ENCODE peak calls at places on chromosomes 6 and 20, in six cellular contexts. H is H9, R is neuronal stem cell, M is H1, K is IMR-90, A is trophoblast cell. G is an unnamed sample.

GRCh38 chr20:35448788-35449373 is 6.5 kb upstream of the CEP250 start:
- DNase-seq in H (no peak), R (no peak), M (no peak), K (no peak), A (no peak), G (no peak)

GRCh38 chr6:16781348-16782169 is 20.3 kb upstream of the ATXN1 start:
- DNase-seq in H (no peak), R (no peak), M (no peak), K (no peak), A (no peak), G (peak)

GRCh38 chr6:83474309-83474708 is 38.0 kb upstream of the PRSS35 start:
- DNase-seq in H (no peak), R (no peak), M (no peak), K (peak), A (no peak), G (peak)

GRCh38 chr6:66949191-66949661 is 1242.2 kb upstream of the EYS start:
- DNase-seq in H (no peak), R (no peak), M (no peak), K (no peak), A (no peak), G (no peak)

GRCh38 chr6:149271348-149272340 is 45.9 kb upstream of the TAB2 start:
- DNase-seq in H (no peak), R (no peak), M (no peak), K (no peak), A (no peak), G (peak)

GRCh38 chr20:13008761-13009681 is at the start of gene SPTLC3:
- DNase-seq in H (peak), R (no peak), M (no peak), K (peak), A (peak), G (peak)

GRCh38 chr6:43744931-43745727 is 24.9 kb upstream of the VEGFA start:
- DNase-seq in H (peak), R (no peak), M (peak), K (no peak), A (no peak), G (no peak)

GRCh38 chr6:157528931-157529653 is 148.1 kb downstream of the ZDHHC14 start:
- DNase-seq in H (no peak), R (no peak), M (no peak), K (no peak), A (no peak), G (peak)

GRCh38 chr6:126293891-126294524 is 45.9 kb upstream of the CENPW start:
- DNase-seq in H (no peak), R (no peak), M (no peak), K (no peak), A (no peak), G (no peak)

GRCh38 chr20:32190608-32191415 is 16.7 kb downstream of the PLAGL2 start:
- DNase-seq in H (peak), R (no peak), M (peak), K (no peak), A (no peak), G (no peak)

GRCh38 chr20:38260378-38261053 is at the start of gene KIAA1755:
- DNase-seq in H (peak), R (peak), M (peak), K (no peak), A (no peak), G (no peak)

GRCh38 chr6:73152998-73153757 is 72.1 kb downstream of the KHDC1L start:
- DNase-seq in H (no peak), R (no peak), M (no peak), K (peak), A (no peak), G (no peak)

GRCh38 chr6:117352466-117353081 is 73.2 kb downstream of the ROS1 start:
- DNase-seq in H (no peak), R (no peak), M (no peak), K (peak), A (no peak), G (peak)

DNA sequence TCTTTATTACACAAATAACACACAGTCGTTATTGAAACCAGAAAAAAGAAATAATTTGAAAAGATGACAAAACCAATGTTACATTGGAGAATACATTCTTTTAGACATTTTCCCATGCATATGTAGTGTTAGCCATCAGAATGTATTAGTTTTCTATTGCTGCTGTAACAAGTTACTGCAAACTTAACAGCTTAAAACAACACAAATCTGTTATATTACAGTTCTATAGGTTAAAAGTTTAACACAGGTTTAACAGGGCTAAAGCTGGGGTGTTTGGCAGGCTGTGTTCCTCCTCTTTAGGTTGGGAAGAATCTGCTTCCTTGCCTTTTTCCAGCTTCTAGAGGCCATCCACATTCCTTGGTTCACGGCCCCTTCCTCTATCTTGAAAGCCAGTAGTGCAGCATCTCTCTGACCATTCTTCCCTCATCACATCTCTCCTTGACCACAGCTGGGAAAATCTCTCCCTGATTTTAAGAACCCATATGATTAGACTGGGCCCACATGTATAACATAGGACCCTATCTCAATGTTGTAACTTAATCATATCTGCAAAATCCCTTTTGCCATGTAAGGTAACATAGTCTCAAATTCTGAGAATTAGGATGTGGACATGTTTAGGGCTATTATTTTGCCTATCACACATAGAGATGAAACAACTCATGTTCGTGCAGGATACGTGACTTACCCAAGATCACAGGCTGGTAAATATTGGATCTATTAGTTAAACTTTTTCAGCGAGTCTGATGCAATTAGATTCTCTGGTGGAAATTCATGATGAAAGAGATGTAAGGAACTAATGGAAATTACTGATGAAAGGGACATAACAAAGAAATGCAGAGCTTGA is 145.4 kb upstream of the TMEM170B start:
- DNase-seq in H (no peak), R (no peak), M (no peak), K (no peak), A (no peak), G (no peak)
- H3K14ac ChIP-seq in H (no peak), R (no peak), M (no peak), K (peak), A (no peak), G (no peak)

GRCh38 chr6:41408982-41409381 is 73.6 kb downstream of the NCR2 start:
- DNase-seq in H (no peak), R (no peak), M (no peak), K (no peak), A (no peak), G (no peak)
- H3K4ac ChIP-seq in H (no peak), R (no peak), M (no peak), K (no peak), A (no peak), G (no peak)

GRCh38 chr6:2514965-2515543 is 235.7 kb downstream of the MYLK4 start:
- DNase-seq in H (no peak), R (no peak), M (no peak), K (no peak), A (no peak), G (no peak)
- H3K14ac ChIP-seq in H (no peak), R (no peak), M (no peak), K (no peak), A (no peak), G (no peak)

GRCh38 chr6:33432546-33432945 is 12.7 kb downstream of the SYNGAP1 start:
- DNase-seq in H (no peak), R (no peak), M (no peak), K (no peak), A (no peak), G (no peak)
- H3K4ac ChIP-seq in H (no peak), R (no peak), M (peak), K (no peak), A (no peak), G (no peak)

DNA sequence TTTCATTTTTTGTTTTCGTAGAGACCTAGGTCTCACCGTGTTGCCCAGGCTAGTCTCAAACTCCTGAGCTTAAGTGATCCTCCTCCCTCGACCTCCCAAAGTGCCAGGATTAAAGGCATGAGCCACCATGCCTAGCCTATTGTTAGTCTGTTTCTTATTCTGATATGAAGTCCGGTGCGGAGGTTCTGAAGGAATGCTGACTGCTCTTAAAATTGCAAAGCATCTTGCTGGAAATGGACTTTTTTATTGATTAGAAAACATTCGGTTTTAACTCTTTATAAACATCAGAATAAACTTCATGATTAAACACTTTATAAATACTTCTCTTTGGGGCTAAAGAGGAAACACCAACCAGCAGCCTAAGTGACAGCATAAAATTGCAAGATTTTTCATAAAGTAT is 3.2 kb downstream of the TNFAIP3 start:
- DNase-seq in H (no peak), R (no peak), M (no peak), K (no peak), A (no peak), G (no peak)
- H3K14ac ChIP-seq in H (no peak), R (no peak), M (no peak), K (no peak), A (no peak), G (no peak)

GRCh38 chr6:36594816-36595167 is 630 bp downstream of the SRSF3 start:
- DNase-seq in H (no peak), R (no peak), M (no peak), K (no peak), A (no peak), G (no peak)
- H3K4ac ChIP-seq in H (peak), R (no peak), M (peak), K (peak), A (peak), G (no peak)